ENCODE peak calls at places on chromosomes 3 and 15, in ten cellular contexts. W, Q, H, K, N, L, A, F, U and B are unnamed samples.

GRCh38 chr3:64916937-64917336 is 229.1 kb upstream of the ADAMTS9 start:
- DNase-seq in W (no peak), Q (no peak), H (no peak), K (no peak), N (no peak), L (no peak), A (no peak), F (no peak), U (no peak), B (no peak)

GRCh38 chr15:34828145-34828911 is 33.0 kb upstream of the ACTC1 start:
- DNase-seq in W (no peak), Q (no peak), H (no peak), K (no peak), N (no peak), L (no peak), A (no peak), F (no peak), U (no peak), B (no peak)

GRCh38 chr15:31480356-31481058 is 153.9 kb downstream of the KLF13 start:
- DNase-seq in W (no peak), Q (no peak), H (no peak), K (no peak), N (peak), L (no peak), A (no peak), F (no peak), U (no peak), B (peak)

GRCh38 chr15:66940368-66940767 is 125.0 kb upstream of the SMAD3 start:
- DNase-seq in W (no peak), Q (no peak), H (no peak), K (no peak), N (peak), L (peak), A (no peak), F (no peak), U (no peak), B (no peak)

GRCh38 chr3:171095063-171095462 is 68.5 kb upstream of the SLC2A2 start:
- DNase-seq in W (no peak), Q (no peak), H (no peak), K (no peak), N (no peak), L (no peak), A (no peak), F (no peak), U (no peak), B (no peak)

GRCh38 chr3:99394831-99395733 is 243.3 kb upstream of the COL8A1 start:
- DNase-seq in W (no peak), Q (peak), H (no peak), K (peak), N (no peak), L (no peak), A (peak), F (peak), U (no peak), B (no peak)

GRCh38 chr3:141646760-141647561 is 91.1 kb upstream of the RNF7 start:
- DNase-seq in W (peak), Q (no peak), H (peak), K (peak), N (no peak), L (no peak), A (peak), F (peak), U (peak), B (no peak)

GRCh38 chr15:63735449-63735848 is 98.3 kb downstream of the HERC1 start:
- DNase-seq in W (no peak), Q (no peak), H (no peak), K (no peak), N (no peak), L (no peak), A (no peak), F (no peak), U (no peak), B (no peak)

GRCh38 chr3:171354706-171355582 is 105.3 kb downstream of the TNIK start:
- DNase-seq in W (no peak), Q (no peak), H (no peak), K (no peak), N (no peak), L (no peak), A (no peak), F (no peak), U (no peak), B (no peak)

GRCh38 chr3:196726788-196727675 is 12.6 kb upstream of the PAK2 start:
- DNase-seq in W (no peak), Q (no peak), H (no peak), K (peak), N (no peak), L (no peak), A (no peak), F (peak), U (no peak), B (no peak)

GRCh38 chr15:29034151-29034550 is 148.4 kb downstream of the APBA2 start:
- DNase-seq in W (no peak), Q (no peak), H (no peak), K (peak), N (no peak), L (no peak), A (no peak), F (peak), U (no peak), B (no peak)

GRCh38 chr15:90300988-90301715 is 35.7 kb downstream of the NGRN start:
- DNase-seq in W (no peak), Q (no peak), H (peak), K (peak), N (peak), L (peak), A (peak), F (peak), U (peak), B (no peak)

GRCh38 chr15:97521894-97522293 is 438.6 kb upstream of the ARRDC4 start:
- DNase-seq in W (peak), Q (no peak), H (no peak), K (peak), N (peak), L (no peak), A (no peak), F (peak), U (no peak), B (no peak)

GRCh38 chr3:153927107-153927506 is 194.1 kb upstream of the ARHGEF26 start:
- DNase-seq in W (no peak), Q (peak), H (peak), K (peak), N (no peak), L (no peak), A (no peak), F (peak), U (no peak), B (no peak)